ENCODE peak calls at places on chromosome 16, in six cellular contexts. K, P, Y, J, G and H are unnamed samples.

GRCh38 chr16:89142474-89143197 is 28.9 kb upstream of the CDH15 start:
- DNase-seq in K (no peak), J (no peak), Y (peak), P (no peak), G (no peak), H (no peak)

GRCh38 chr16:21256636-21257035 is 21.5 kb downstream of the CRYM start:
- DNase-seq in K (no peak), Y (no peak), P (no peak), G (no peak), J (no peak), H (no peak)

GRCh38 chr16:89615176-89615575 is 1.7 kb downstream of the DPEP1 start:
- DNase-seq in K (no peak), G (no peak), P (no peak), Y (no peak), J (no peak), H (no peak)

GRCh38 chr16:27311449-27311831 is 2.3 kb upstream of the IL4R start:
- DNase-seq in K (peak), Y (no peak), P (no peak), G (no peak), J (no peak), H (peak)

GRCh38 chr16:53282975-53283946 is 151.0 kb upstream of the RBL2 start:
- DNase-seq in P (no peak), K (peak), J (peak), G (no peak), Y (no peak), H (peak)

GRCh38 chr16:25553711-25554436 is 137.9 kb upstream of the HS3ST4 start:
- DNase-seq in G (no peak), K (peak), J (peak), Y (no peak), P (no peak), H (peak)

GRCh38 chr16:46743232-46743719 is 4.9 kb downstream of the MYLK3 start:
- DNase-seq in G (peak), J (peak), K (peak), P (no peak), Y (no peak), H (peak)

GRCh38 chr16:7257026-7257425 is 75.6 kb upstream of the RBFOX1 start:
- DNase-seq in K (no peak), J (no peak), Y (no peak), G (no peak), P (no peak), H (no peak)

GRCh38 chr16:15950167-15950854 is 895 bp downstream of the ABCC1 start:
- DNase-seq in J (peak), Y (peak), K (peak), P (peak), G (no peak), H (peak)

GRCh38 chr16:48385272-48385953 is at the start of gene SIAH1:
- DNase-seq in J (peak), G (peak), Y (peak), P (peak), K (peak), H (peak)

GRCh38 chr16:2964416-2965223 is 545 bp downstream of the KREMEN2 start:
- DNase-seq in K (no peak), G (no peak), P (no peak), Y (peak), J (no peak), H (no peak)

GRCh38 chr16:11245988-11246387 is 10.0 kb downstream of the SOCS1 start:
- DNase-seq in G (no peak), K (no peak), P (no peak), Y (no peak), J (no peak), H (no peak)

GRCh38 chr16:2973605-2974318 is 4.6 kb downstream of the PAQR4 start:
- DNase-seq in Y (no peak), G (no peak), P (no peak), J (no peak), K (no peak), H (no peak)

GRCh38 chr16:4511441-4512082 is 27.0 kb downstream of the CDIP1 start:
- DNase-seq in P (no peak), J (peak), Y (no peak), G (peak), K (peak), H (no peak)

GRCh38 chr16:85052536-85052935 is 24.9 kb downstream of the KIAA0513 start:
- DNase-seq in Y (no peak), K (no peak), J (peak), P (no peak), G (no peak), H (no peak)
- H3K4me3 ChIP-seq in Y (no peak), K (no peak), J (no peak), P (no peak), G (no peak), H (no peak)

GRCh38 chr16:75038036-75038959 is 39.5 kb downstream of the ZNRF1 start:
- DNase-seq in P (no peak), J (peak), Y (no peak), K (peak), G (no peak), H (peak)
- H3K4me3 ChIP-seq in P (no peak), J (no peak), Y (no peak), K (no peak), G (no peak), H (no peak)

GRCh38 chr16:31400191-31400590 is 7.1 kb downstream of the ITGAD start:
- DNase-seq in K (no peak), J (no peak), G (no peak), P (no peak), Y (peak), H (no peak)
- H3K4me3 ChIP-seq in K (no peak), J (no peak), G (no peak), P (no peak), Y (no peak), H (no peak)

GRCh38 chr16:889586-889985 is 81.2 kb downstream of the LMF1 start:
- DNase-seq in K (no peak), J (no peak), P (no peak), G (no peak), Y (peak), H (no peak)

GRCh38 chr16:890217-890616 is 80.6 kb downstream of the LMF1 start:
- DNase-seq in G (no peak), J (no peak), Y (no peak), K (no peak), P (no peak), H (no peak)

GRCh38 chr16:892006-892405 is 78.8 kb downstream of the LMF1 start:
- DNase-seq in Y (no peak), J (no peak), K (no peak), P (no peak), G (no peak), H (no peak)

GRCh38 chr16:891353-891740 is 79.4 kb downstream of the LMF1 start:
- DNase-seq in G (no peak), Y (no peak), K (no peak), J (no peak), P (no peak), H (no peak)

GRCh38 chr16:890716-891352 is 80.0 kb downstream of the LMF1 start:
- DNase-seq in J (no peak), P (no peak), K (no peak), G (no peak), Y (peak), H (no peak)
- H3K4me3 ChIP-seq in J (no peak), P (no peak), K (no peak), G (no peak), Y (no peak), H (no peak)

GRCh38 chr16:87603684-87604571 is 1.6 kb downstream of the JPH3 start:
- DNase-seq in G (no peak), J (no peak), P (no peak), K (no peak), Y (no peak), H (no peak)
- H3K4me3 ChIP-seq in G (no peak), J (no peak), P (no peak), K (no peak), Y (no peak), H (no peak)

GRCh38 chr16:30844671-30845449 is 49.0 kb downstream of the BCL7C start:
- DNase-seq in K (peak), P (peak), G (peak), J (peak), Y (peak), H (peak)
- H3K4me3 ChIP-seq in K (no peak), P (no peak), G (no peak), J (peak), Y (peak), H (peak)

GRCh38 chr16:24118126-24118821 is 137.9 kb upstream of the CACNG3 start:
- DNase-seq in G (no peak), P (no peak), J (no peak), Y (no peak), K (no peak), H (no peak)

GRCh38 chr16:24114876-24115275 is 141.3 kb upstream of the CACNG3 start:
- DNase-seq in K (no peak), Y (no peak), J (no peak), G (no peak), P (no peak), H (no peak)

GRCh38 chr16:24116989-24117388 is 139.1 kb upstream of the CACNG3 start:
- DNase-seq in J (no peak), K (no peak), Y (no peak), P (no peak), G (no peak), H (no peak)

GRCh38 chr16:24117680-24118079 is 138.5 kb upstream of the CACNG3 start:
- DNase-seq in Y (no peak), P (no peak), J (no peak), K (no peak), G (no peak), H (no peak)

DNA sequence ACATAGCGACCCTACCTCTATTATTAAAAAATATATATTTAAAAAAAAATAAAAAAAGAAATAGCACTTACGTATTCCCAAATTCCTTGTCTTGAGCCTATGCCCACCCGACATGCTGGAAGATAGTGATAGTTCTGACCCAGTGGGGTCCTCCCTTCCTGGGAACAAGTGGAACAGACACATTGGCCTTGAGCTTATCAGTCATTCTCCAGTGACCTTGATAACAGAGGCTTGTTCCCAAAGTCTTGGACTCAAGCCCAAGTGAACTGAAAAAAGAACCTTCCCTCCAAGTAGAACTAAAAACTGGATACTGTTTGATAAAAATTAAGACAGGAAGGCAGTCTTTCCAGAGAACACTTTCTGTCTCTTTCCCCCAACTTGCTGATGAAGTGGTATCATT is 139.8 kb upstream of the CACNG3 start:
- DNase-seq in P (no peak), Y (no peak), G (no peak), K (no peak), J (no peak), H (no peak)
- H3K4me3 ChIP-seq in P (no peak), Y (no peak), G (no peak), K (no peak), J (no peak), H (no peak)